ENCODE peak calls at places on chromosome 3, in five cellular contexts. Q is neural progenitor cell, D is suprapubic skin, Z is substantia nigra, W is A549. P is an unnamed sample.

GRCh38 chr3:50213383-50213782 is 8.3 kb downstream of the SLC38A3 start:
- DNase-seq in Q (no peak), D (no peak), Z (peak), W (no peak), P (no peak)

GRCh38 chr3:158430968-158431367 is 140.0 kb upstream of the MLF1 start:
- DNase-seq in Q (no peak), D (no peak), Z (no peak), W (no peak), P (no peak)

GRCh38 chr3:122628567-122628966 is 51.1 kb downstream of the PARP15 start:
- DNase-seq in Q (no peak), D (no peak), Z (no peak), W (no peak), P (no peak)

GRCh38 chr3:163622384-163622783 is 1455.9 kb downstream of the SI start:
- DNase-seq in Q (peak), D (no peak), Z (no peak), W (no peak), P (no peak)

GRCh38 chr3:72702390-72702789 is 145.9 kb downstream of the SHQ1 start:
- DNase-seq in Q (no peak), D (no peak), Z (no peak), W (no peak), P (no peak)

GRCh38 chr3:159280792-159281191 is 478.9 kb downstream of the MFSD1 start:
- DNase-seq in Q (no peak), D (no peak), Z (no peak), W (no peak), P (no peak)

GRCh38 chr3:45582407-45582806 is 12.1 kb upstream of the LIMD1 start:
- DNase-seq in Q (no peak), D (no peak), Z (no peak), W (no peak), P (no peak)

GRCh38 chr3:63975705-63976104 is 47.6 kb downstream of the PSMD6 start:
- DNase-seq in Q (no peak), D (no peak), Z (peak), W (no peak), P (peak)

GRCh38 chr3:72224804-72225509 is 440.0 kb upstream of the PROK2 start:
- DNase-seq in Q (no peak), D (no peak), Z (no peak), W (peak), P (no peak)

GRCh38 chr3:129936757-129937156 is 37.8 kb upstream of the TRH start:
- DNase-seq in Q (peak), D (no peak), Z (peak), W (no peak), P (no peak)

GRCh38 chr3:57757642-57758297 is 1.7 kb downstream of the SLMAP start:
- DNase-seq in Q (peak), D (no peak), Z (no peak), W (peak), P (no peak)

GRCh38 chr3:76991165-76991564 is 48.7 kb upstream of the ROBO2 start:
- DNase-seq in Q (no peak), D (no peak), Z (no peak), W (no peak), P (peak)

GRCh38 chr3:122942937-122943827 is 84.4 kb downstream of the SEMA5B start:
- DNase-seq in Q (peak), D (no peak), Z (peak), W (peak), P (no peak)

GRCh38 chr3:163939926-163940325 is 1138.4 kb downstream of the SI start:
- DNase-seq in Q (peak), D (no peak), Z (no peak), W (no peak), P (no peak)

GRCh38 chr3:131217296-131217741 is 164.3 kb upstream of the NUDT16 start:
- DNase-seq in Q (no peak), D (no peak), Z (no peak), W (peak), P (peak)

GRCh38 chr3:56468184-56469106 is at the start of gene ERC2:
- DNase-seq in Q (peak), D (no peak), Z (peak), W (peak), P (no peak)

GRCh38 chr3:30751610-30752299 is 142.7 kb downstream of the GADL1 start:
- DNase-seq in Q (peak), D (no peak), Z (peak), W (no peak), P (no peak)

GRCh38 chr3:55725681-55726500 is 238.8 kb upstream of the WNT5A start:
- DNase-seq in Q (no peak), D (no peak), Z (no peak), W (no peak), P (no peak)

GRCh38 chr3:171967137-171967783 is 72.1 kb upstream of the FNDC3B start:
- DNase-seq in Q (no peak), D (no peak), Z (no peak), W (peak), P (peak)

GRCh38 chr3:55204417-55204816 is 276.6 kb upstream of the LRTM1 start:
- DNase-seq in Q (no peak), D (no peak), Z (no peak), W (no peak), P (no peak)

GRCh38 chr3:99902091-99902490 is 84.4 kb downstream of the CMSS1 start:
- DNase-seq in Q (no peak), D (no peak), Z (no peak), W (no peak), P (no peak)

GRCh38 chr3:66047321-66048050 is 8.8 kb upstream of the MAGI1 start:
- DNase-seq in Q (no peak), D (no peak), Z (no peak), W (no peak), P (no peak)

GRCh38 chr3:134852893-134853351 is 57.9 kb downstream of the EPHB1 start:
- DNase-seq in Q (no peak), D (no peak), Z (no peak), W (no peak), P (no peak)

GRCh38 chr3:187498211-187498610 is 130.0 kb downstream of the RTP4 start:
- DNase-seq in Q (no peak), D (no peak), Z (no peak), W (no peak), P (no peak)

GRCh38 chr3:66797916-66798560 is 200.1 kb upstream of the KBTBD8 start:
- DNase-seq in Q (peak), D (no peak), Z (peak), W (no peak), P (no peak)

GRCh38 chr3:64053581-64053980 is 30.3 kb upstream of the PSMD6 start:
- DNase-seq in Q (no peak), D (no peak), Z (no peak), W (no peak), P (no peak)

GRCh38 chr3:5092018-5092417 is 30.1 kb upstream of the ARL8B start:
- DNase-seq in Q (no peak), D (no peak), Z (no peak), W (no peak), P (peak)

GRCh38 chr3:141845407-141846049 is 30.9 kb upstream of the ATP1B3 start:
- DNase-seq in Q (peak), D (no peak), Z (no peak), W (no peak), P (no peak)

GRCh38 chr3:102089904-102090492 is 240.7 kb downstream of the NFKBIZ start:
- DNase-seq in Q (peak), D (no peak), Z (no peak), W (peak), P (peak)

GRCh38 chr3:19264424-19264823 is 116.1 kb downstream of the KCNH8 start:
- DNase-seq in Q (no peak), D (no peak), Z (no peak), W (no peak), P (no peak)

GRCh38 chr3:190514163-190515153 is 573 bp downstream of the IL1RAP start:
- DNase-seq in Q (peak), D (peak), Z (peak), W (peak), P (no peak)

GRCh38 chr3:8759038-8759755 is 10.2 kb downstream of the OXTR start:
- DNase-seq in Q (no peak), D (no peak), Z (no peak), W (no peak), P (no peak)

GRCh38 chr3:88912294-88913014 is 195.0 kb upstream of the EPHA3 start:
- DNase-seq in Q (peak), D (no peak), Z (no peak), W (no peak), P (no peak)

GRCh38 chr3:15255215-15255614 is 49.2 kb downstream of the CAPN7 start:
- DNase-seq in Q (no peak), D (no peak), Z (no peak), W (no peak), P (no peak)

GRCh38 chr3:134911611-134912604 is 116.8 kb downstream of the EPHB1 start:
- DNase-seq in Q (no peak), D (no peak), Z (no peak), W (no peak), P (no peak)

DNA sequence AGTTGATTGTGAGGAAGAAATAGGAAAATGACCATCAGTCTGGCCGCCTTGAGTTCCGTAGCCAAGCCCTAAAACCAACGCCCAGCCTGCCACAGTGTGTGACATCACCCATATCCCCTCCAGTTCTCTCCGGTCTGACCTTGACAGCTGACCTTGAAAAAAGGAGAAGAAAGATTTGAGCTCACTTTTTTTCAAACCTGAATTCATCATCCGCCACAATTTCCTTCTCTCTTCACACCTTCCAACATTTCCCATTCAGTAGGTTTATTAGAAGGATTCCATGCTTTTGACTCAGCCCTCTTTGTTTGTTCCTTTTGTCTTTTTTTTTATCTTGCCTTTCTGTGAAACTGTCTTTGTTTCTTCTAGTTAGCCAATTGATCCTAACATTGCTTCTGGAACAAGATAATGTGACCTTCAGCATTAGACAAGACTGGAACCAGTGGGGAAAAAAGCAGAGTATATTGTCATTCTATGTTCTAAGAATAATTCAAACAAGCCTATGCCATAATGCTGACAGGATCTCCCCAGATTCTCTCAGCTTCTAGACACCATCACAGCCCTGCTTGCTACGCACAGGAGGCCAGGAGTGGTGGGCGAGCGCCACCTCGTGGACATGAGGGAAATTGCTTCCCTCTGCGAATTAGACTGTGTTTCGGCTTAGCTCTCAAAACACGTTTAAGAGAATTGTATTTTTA is 283.1 kb downstream of the FGF12 start:
- DNase-seq in Q (peak), D (peak), Z (peak), W (peak), P (no peak)
- H3K27ac ChIP-seq in Q (no peak), D (no peak), Z (no peak), W (no peak), P (no peak)

DNA sequence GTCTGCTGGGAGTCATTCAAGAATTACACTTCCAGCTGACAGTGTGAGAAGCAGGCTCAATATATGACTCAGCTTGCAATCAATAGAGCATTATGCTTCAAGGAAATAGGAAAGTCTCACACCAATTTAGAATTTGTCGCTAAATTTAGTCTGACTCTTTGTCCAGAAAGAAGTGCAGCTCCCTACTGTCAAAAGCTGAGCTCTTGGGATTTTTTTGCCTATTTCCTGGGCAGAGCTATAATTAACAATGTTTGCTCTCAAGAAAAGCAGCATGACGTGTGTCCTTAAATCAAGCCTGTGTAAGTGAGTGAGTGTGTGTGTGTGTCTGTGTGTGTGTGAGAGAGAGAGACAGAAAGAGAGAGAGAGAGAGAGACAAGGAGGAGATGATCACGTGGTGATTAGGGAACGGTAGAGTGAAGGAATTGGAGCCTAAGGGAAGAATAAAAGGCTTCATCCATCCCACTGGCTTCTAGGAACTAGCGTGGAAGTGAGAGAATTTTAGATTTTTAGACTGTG is 16.4 kb upstream of the SLC35G2 start:
- DNase-seq in Q (no peak), D (no peak), Z (no peak), W (no peak), P (no peak)
- H3K27ac ChIP-seq in Q (no peak), D (no peak), Z (no peak), W (no peak), P (peak)

GRCh38 chr3:46955157-46955556 is 21.4 kb downstream of the CCDC12 start:
- DNase-seq in Q (no peak), D (no peak), Z (no peak), W (no peak), P (no peak)
- H3K27ac ChIP-seq in Q (no peak), D (no peak), Z (no peak), W (no peak), P (no peak)

DNA sequence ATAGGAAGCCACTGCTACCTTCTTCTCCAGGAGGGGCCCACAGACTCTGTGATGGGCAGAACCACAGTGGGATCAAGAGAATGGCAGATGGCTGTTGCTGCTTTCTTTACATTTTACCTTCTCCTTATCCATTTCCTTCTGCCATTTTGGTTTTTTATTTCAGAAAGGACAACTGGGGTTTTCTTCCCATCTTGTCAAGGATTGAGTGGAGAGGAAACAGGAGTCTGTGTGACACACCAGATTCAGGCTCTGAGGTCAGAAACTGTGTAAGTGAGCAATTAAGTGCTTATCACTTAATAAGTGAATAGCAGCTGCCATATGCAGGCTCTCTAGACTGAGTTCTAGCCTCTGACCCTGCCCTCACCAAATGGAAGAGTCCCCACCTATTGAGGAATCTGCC is 47.3 kb downstream of the ITGB5 start:
- DNase-seq in Q (no peak), D (no peak), Z (no peak), W (no peak), P (no peak)
- H3K27ac ChIP-seq in Q (no peak), D (peak), Z (no peak), W (peak), P (peak)

GRCh38 chr3:195191580-195191979 is 79.4 kb downstream of the XXYLT1 start:
- DNase-seq in Q (no peak), D (no peak), Z (no peak), W (no peak), P (no peak)

GRCh38 chr3:195197764-195198423 is 73.1 kb downstream of the XXYLT1 start:
- DNase-seq in Q (no peak), D (no peak), Z (no peak), W (peak), P (peak)

GRCh38 chr3:195196266-195196665 is 74.7 kb downstream of the XXYLT1 start:
- DNase-seq in Q (no peak), D (no peak), Z (no peak), W (no peak), P (no peak)

GRCh38 chr3:195195321-195196209 is 75.4 kb downstream of the XXYLT1 start:
- DNase-seq in Q (peak), D (no peak), Z (peak), W (no peak), P (no peak)

GRCh38 chr3:195194559-195195161 is 76.3 kb downstream of the XXYLT1 start:
- DNase-seq in Q (no peak), D (no peak), Z (no peak), W (no peak), P (no peak)
- H3K27ac ChIP-seq in Q (no peak), D (no peak), Z (peak), W (no peak), P (no peak)

DNA sequence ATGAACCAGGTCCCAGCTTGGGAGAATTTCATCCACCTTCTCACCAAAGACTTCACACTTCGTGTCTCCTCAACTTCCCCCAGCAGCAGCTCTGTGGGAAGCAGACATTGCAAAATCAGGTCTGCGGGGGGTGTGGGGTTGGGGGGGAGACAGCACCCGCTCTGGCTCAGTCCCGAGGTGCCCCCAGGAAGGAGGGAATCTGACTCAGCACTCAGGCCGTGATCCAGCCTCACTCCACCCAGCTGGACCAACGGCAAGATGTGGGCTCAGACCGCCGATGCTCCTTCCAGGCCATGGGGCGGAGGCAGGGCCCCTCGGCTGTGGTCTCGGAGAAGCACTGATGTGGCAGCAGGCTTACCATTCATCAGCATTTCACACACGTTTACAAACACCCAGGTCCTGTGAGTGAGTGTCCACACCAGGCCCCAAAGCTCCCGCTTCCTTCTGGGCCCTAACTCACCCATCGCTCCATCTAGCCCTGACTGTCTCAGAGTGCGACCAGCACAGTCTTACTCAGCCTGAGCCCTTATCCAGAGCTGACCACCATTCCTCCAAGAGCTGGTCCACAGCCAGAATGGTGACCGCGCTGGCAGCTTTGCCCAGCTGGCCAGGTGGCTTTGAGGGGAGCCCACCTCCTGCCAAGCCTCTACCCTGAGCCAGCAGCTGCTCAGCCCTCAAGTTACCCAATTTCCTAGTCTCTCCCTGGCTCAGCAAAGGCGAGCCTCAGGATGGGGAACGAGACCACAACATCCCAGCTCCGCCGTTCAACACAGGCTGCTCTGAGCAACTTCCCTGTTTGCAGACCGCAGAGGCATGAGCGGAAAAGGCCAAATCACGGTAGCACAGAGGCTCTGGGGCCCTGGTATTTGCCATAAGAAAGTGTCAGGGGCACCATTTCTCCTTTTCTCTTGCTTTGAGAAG is 3.3 kb downstream of the STAB1 start:
- DNase-seq in Q (no peak), D (no peak), Z (peak), W (no peak), P (no peak)
- H3K27ac ChIP-seq in Q (no peak), D (peak), Z (no peak), W (no peak), P (no peak)

GRCh38 chr3:104323226-104323625 is 1043.5 kb upstream of the ALCAM start:
- DNase-seq in Q (no peak), D (no peak), Z (no peak), W (no peak), P (no peak)
- H3K27ac ChIP-seq in Q (no peak), D (no peak), Z (no peak), W (no peak), P (no peak)

P was measured in epithelial cell of prostate.